ENCODE peak calls at places on chromosome 3, in six cellular contexts. P is right cardiac atrium, N is lower leg skin, R is HCT116, Z is psoas muscle, C is NCI-H1105. S is an unnamed sample.

GRCh38 chr3:151916781-151917180 is 43.3 kb downstream of the SUCNR1 start:
- DNase-seq in P (no peak), N (no peak), R (no peak), Z (no peak), C (no peak), S (no peak)

GRCh38 chr3:173553635-173554280 is 156.2 kb downstream of the NLGN1 start:
- DNase-seq in P (no peak), N (no peak), R (peak; percentile 31), Z (no peak), C (peak; percentile 73), S (peak; percentile 16)

GRCh38 chr3:192186508-192186907 is 540.8 kb downstream of the FGF12 start:
- DNase-seq in P (no peak), N (no peak), R (no peak), Z (no peak), C (no peak), S (no peak)

GRCh38 chr3:157133434-157134320 is 26.3 kb downstream of the CCNL1 start:
- DNase-seq in P (no peak), N (no peak), R (no peak), Z (no peak), C (no peak), S (no peak)

GRCh38 chr3:123290107-123290930 is 88.6 kb downstream of the SEC22A start:
- DNase-seq in P (no peak), N (peak; percentile 59), R (no peak), Z (no peak), C (no peak), S (no peak)

GRCh38 chr3:128083396-128083795 is 31.2 kb downstream of the SEC61A1 start:
- DNase-seq in P (no peak), N (no peak), R (no peak), Z (no peak), C (no peak), S (no peak)

GRCh38 chr3:143216709-143217182 is 97.2 kb downstream of the CHST2 start:
- DNase-seq in P (no peak), N (no peak), R (no peak), Z (no peak), C (no peak), S (no peak)

GRCh38 chr3:30848093-30848779 is 46.2 kb downstream of the GADL1 start:
- DNase-seq in P (no peak), N (no peak), R (no peak), Z (no peak), C (no peak), S (no peak)

GRCh38 chr3:24199775-24200247 is 254.7 kb downstream of the NR1D2 start:
- DNase-seq in P (no peak), N (no peak), R (no peak), Z (no peak), C (no peak), S (no peak)

GRCh38 chr3:187084580-187084979 is 54.7 kb downstream of the RPL39L start:
- DNase-seq in P (no peak), N (peak; percentile 2), R (no peak), Z (no peak), C (no peak), S (no peak)

GRCh38 chr3:119600732-119601131 is 3.0 kb downstream of the PLA1A start:
- DNase-seq in P (peak; percentile 78), N (no peak), R (peak; percentile 10), Z (peak; percentile 26), C (no peak), S (peak; percentile 37)

GRCh38 chr3:130963878-130964277 is 62.7 kb downstream of the ASTE1 start:
- DNase-seq in P (no peak), N (no peak), R (peak; percentile 73), Z (no peak), C (no peak), S (no peak)

GRCh38 chr3:177977381-177978158 is 558.7 kb upstream of the KCNMB2 start:
- DNase-seq in P (no peak), N (no peak), R (peak; percentile 18), Z (no peak), C (no peak), S (no peak)

GRCh38 chr3:129112308-129113052 is 9.1 kb downstream of the RAB43 start:
- DNase-seq in P (no peak), N (no peak), R (no peak), Z (no peak), C (no peak), S (no peak)

GRCh38 chr3:29721789-29722188 is 440.9 kb downstream of the RBMS3 start:
- DNase-seq in P (no peak), N (no peak), R (no peak), Z (no peak), C (no peak), S (no peak)

GRCh38 chr3:25380222-25380739 is 47.8 kb upstream of the RARB start:
- DNase-seq in P (no peak), N (no peak), R (no peak), Z (no peak), C (no peak), S (no peak)

GRCh38 chr3:48826451-48826850 is 21.2 kb downstream of the PRKAR2A start:
- DNase-seq in P (no peak), N (peak; percentile 25), R (no peak), Z (no peak), C (no peak), S (no peak)

GRCh38 chr3:104273046-104273649 is 1093.6 kb upstream of the ALCAM start:
- DNase-seq in P (no peak), N (no peak), R (peak; percentile 19), Z (no peak), C (peak; percentile 9), S (no peak)

GRCh38 chr3:64595253-64595694 is 92.5 kb downstream of the ADAMTS9 start:
- DNase-seq in P (peak; percentile 84), N (no peak), R (no peak), Z (peak; percentile 35), C (no peak), S (peak; percentile 80)

GRCh38 chr3:17782751-17783150 is 40.3 kb upstream of the TBC1D5 start:
- DNase-seq in P (no peak), N (no peak), R (no peak), Z (no peak), C (no peak), S (no peak)

GRCh38 chr3:70982700-70983140 is 600.8 kb downstream of the FOXP1 start:
- DNase-seq in P (peak; percentile 65), N (no peak), R (peak; percentile 71), Z (peak; percentile 33), C (no peak), S (peak; percentile 15)

GRCh38 chr3:194976049-194976451 is 290.4 kb downstream of the FAM43A start:
- DNase-seq in P (no peak), N (peak; percentile 82), R (no peak), Z (no peak), C (no peak), S (no peak)

GRCh38 chr3:27633224-27633545 is 88.9 kb downstream of the EOMES start:
- DNase-seq in P (no peak), N (no peak), R (no peak), Z (no peak), C (no peak), S (no peak)

GRCh38 chr3:190566043-190566933 is 52.4 kb downstream of the IL1RAP start:
- DNase-seq in P (peak; percentile 87), N (peak; percentile 93), R (peak; percentile 98), Z (peak; percentile 74), C (no peak), S (peak; percentile 84)

GRCh38 chr3:160133757-160134156 is 91.5 kb upstream of the C3orf80 start:
- DNase-seq in P (no peak), N (no peak), R (peak; percentile 40), Z (no peak), C (no peak), S (no peak)

GRCh38 chr3:74801924-74802323 is 187.5 kb upstream of the CNTN3 start:
- DNase-seq in P (no peak), N (no peak), R (no peak), Z (no peak), C (no peak), S (no peak)

GRCh38 chr3:189786479-189787064 is 155.4 kb downstream of the TP63 start:
- DNase-seq in P (no peak), N (no peak), R (no peak), Z (no peak), C (no peak), S (no peak)

GRCh38 chr3:128702391-128702790 is 23.6 kb upstream of the RAB7A start:
- DNase-seq in P (no peak), N (no peak), R (no peak), Z (no peak), C (no peak), S (no peak)

GRCh38 chr3:197959500-197959890 is 522 bp upstream of the LMLN start:
- DNase-seq in P (no peak), N (no peak), R (no peak), Z (no peak), C (no peak), S (no peak)

S was measured in heart right ventricle.